ENCODE peak calls at places on chromosomes 5 and 9, in nine cellular contexts. A, O, D, Y, E, H, U, J and S are unnamed samples.

GRCh38 chr9:3151672-3152576 is 308.0 kb upstream of the PUM3 start:
- DNase-seq in O (no peak), U (no peak), A (no peak), Y (no peak), J (no peak), D (no peak), H (no peak), E (no peak), S (no peak)

GRCh38 chr5:97838214-97838613 is 655.2 kb upstream of the RIOK2 start:
- DNase-seq in H (peak), J (peak), D (peak), O (no peak), Y (no peak), E (no peak), U (peak), A (peak), S (peak)

GRCh38 chr5:57858905-57859304 is 376.3 kb upstream of the ACTBL2 start:
- DNase-seq in D (no peak), A (no peak), J (peak), E (no peak), Y (no peak), H (no peak), O (no peak), U (peak), S (no peak)

GRCh38 chr9:70367305-70367930 is 47.0 kb downstream of the KLF9 start:
- DNase-seq in O (no peak), H (no peak), A (no peak), Y (no peak), J (no peak), U (no peak), D (no peak), E (no peak), S (no peak)

GRCh38 chr5:172439785-172440480 is 14.4 kb downstream of the SH3PXD2B start:
- DNase-seq in Y (peak), U (no peak), E (no peak), O (no peak), A (no peak), H (no peak), J (no peak), D (no peak), S (peak)

GRCh38 chr9:93673844-93674334 is 97.5 kb downstream of the PHF2 start:
- DNase-seq in A (no peak), O (no peak), E (no peak), H (no peak), U (no peak), Y (no peak), D (no peak), J (no peak), S (no peak)

GRCh38 chr5:154541553-154541952 is 63.5 kb upstream of the HAND1 start:
- DNase-seq in J (no peak), O (no peak), H (peak), U (no peak), A (no peak), D (no peak), E (no peak), Y (no peak), S (no peak)

GRCh38 chr5:180212363-180213255 is 3.6 kb upstream of the RASGEF1C start:
- DNase-seq in U (peak), D (no peak), A (no peak), E (no peak), H (no peak), O (no peak), Y (no peak), J (peak), S (peak)

GRCh38 chr5:124457901-124458300 is 288.5 kb downstream of the ZNF608 start:
- DNase-seq in J (no peak), A (no peak), O (no peak), D (no peak), Y (no peak), E (no peak), U (no peak), H (no peak), S (no peak)

GRCh38 chr5:159805021-159805420 is 111.3 kb upstream of the ADRA1B start:
- DNase-seq in E (no peak), A (peak), Y (peak), D (no peak), O (no peak), J (peak), U (no peak), H (no peak), S (peak)

GRCh38 chr5:100852988-100853449 is 50.1 kb downstream of the ST8SIA4 start:
- DNase-seq in Y (no peak), J (no peak), O (no peak), D (no peak), H (no peak), E (no peak), A (no peak), U (no peak), S (no peak)

GRCh38 chr5:181028032-181028819 is 11.8 kb upstream of the BTNL9 start:
- DNase-seq in H (peak), A (no peak), O (no peak), J (no peak), D (no peak), Y (no peak), U (no peak), E (no peak), S (no peak)

GRCh38 chr5:72555871-72556270 is 48.7 kb upstream of the ZNF366 start:
- DNase-seq in A (peak), D (no peak), J (peak), O (no peak), H (no peak), U (no peak), E (no peak), Y (no peak), S (peak)

GRCh38 chr9:106878943-106879916 is 16.3 kb downstream of the ZNF462 start:
- DNase-seq in A (peak), E (no peak), U (peak), O (no peak), J (peak), H (peak), Y (peak), D (peak), S (peak)

GRCh38 chr5:31854625-31855526 is 215.9 kb downstream of the PDZD2 start:
- DNase-seq in U (no peak), D (no peak), J (peak), E (peak), O (no peak), Y (peak), H (peak), A (peak), S (no peak)

GRCh38 chr5:165185726-165186125 is 1680.3 kb downstream of the MAT2B start:
- DNase-seq in J (no peak), A (no peak), D (no peak), U (no peak), Y (no peak), E (no peak), H (no peak), O (no peak), S (no peak)

GRCh38 chr5:160439205-160439600 is 17.5 kb downstream of the PTTG1 start:
- DNase-seq in U (peak), A (peak), Y (peak), D (no peak), H (peak), J (peak), O (peak), E (peak), S (peak)

GRCh38 chr9:7228786-7229185 is 471.0 kb downstream of the KDM4C start:
- DNase-seq in H (no peak), U (no peak), E (no peak), D (no peak), O (no peak), Y (no peak), A (no peak), J (no peak), S (no peak)

GRCh38 chr5:65355301-65355700 is 126.4 kb downstream of the ADAMTS6 start:
- DNase-seq in U (peak), O (no peak), E (no peak), J (no peak), Y (no peak), H (no peak), D (no peak), A (no peak), S (peak)

GRCh38 chr9:79660615-79661014 is 88.8 kb downstream of the TLE4 start:
- DNase-seq in U (no peak), O (no peak), J (no peak), H (no peak), D (no peak), Y (no peak), E (no peak), A (no peak), S (no peak)

GRCh38 chr5:173328896-173329369 is 719 bp upstream of the STC2 start:
- DNase-seq in D (no peak), J (peak), H (peak), A (peak), E (no peak), U (peak), Y (no peak), O (no peak), S (peak)

GRCh38 chr5:172321593-172321992 is 38.0 kb upstream of the UBTD2 start:
- DNase-seq in U (no peak), J (no peak), A (no peak), O (no peak), H (no peak), Y (no peak), E (no peak), D (no peak), S (no peak)

GRCh38 chr9:109771084-109771483 is 8.9 kb upstream of the PALM2AKAP2 start:
- DNase-seq in D (peak), O (no peak), E (no peak), H (no peak), U (peak), J (peak), Y (no peak), A (peak), S (peak)

GRCh38 chr5:56112526-56113121 is 117.9 kb upstream of the IL6ST start:
- DNase-seq in D (no peak), E (no peak), H (peak), J (peak), Y (no peak), A (no peak), U (peak), O (no peak), S (peak)

GRCh38 chr9:17121264-17121663 is 13.6 kb upstream of the CNTLN start:
- DNase-seq in H (no peak), Y (no peak), U (no peak), E (no peak), A (no peak), D (no peak), O (no peak), J (no peak), S (no peak)

GRCh38 chr5:80411589-80412219 is 3.8 kb downstream of the ZFYVE16 start:
- DNase-seq in J (no peak), D (no peak), A (peak), Y (no peak), U (peak), H (no peak), O (no peak), E (no peak), S (peak)

GRCh38 chr5:66134407-66134843 is 9.7 kb upstream of the SREK1 start:
- DNase-seq in H (no peak), Y (no peak), J (peak), E (no peak), D (no peak), O (no peak), A (no peak), U (peak), S (no peak)

GRCh38 chr5:143860211-143860610 is 48.2 kb downstream of the HMHB1 start:
- DNase-seq in E (no peak), H (no peak), J (no peak), U (no peak), D (no peak), Y (no peak), O (no peak), A (no peak), S (no peak)

GRCh38 chr5:10975915-10976314 is 214.9 kb upstream of the DAP start:
- DNase-seq in H (no peak), U (no peak), A (no peak), D (no peak), O (no peak), J (no peak), E (no peak), Y (no peak), S (no peak)

GRCh38 chr9:29044959-29045358 is 1471.7 kb upstream of the C9orf72 start:
- DNase-seq in D (no peak), H (peak), U (no peak), O (no peak), Y (no peak), A (peak), J (peak), E (no peak), S (peak)

GRCh38 chr9:130837644-130838043 is 2.6 kb downstream of the ABL1 start:
- DNase-seq in H (no peak), E (no peak), O (no peak), A (no peak), J (no peak), Y (no peak), D (no peak), U (no peak), S (no peak)
- H3K4me3 ChIP-seq in H (peak), E (no peak), O (no peak), A (peak), J (peak), Y (peak), D (peak), U (peak), S (peak)

GRCh38 chr5:147780924-147781530 is 1.5 kb downstream of the JAKMIP2 start:
- DNase-seq in O (no peak), Y (no peak), U (no peak), H (no peak), J (no peak), E (no peak), D (no peak), A (no peak), S (no peak)
- H3K4me3 ChIP-seq in O (no peak), Y (no peak), U (no peak), H (no peak), J (no peak), E (no peak), D (no peak), A (no peak), S (no peak)

GRCh38 chr9:136796238-136796774 is at the start of gene CCDC183:
- DNase-seq in J (no peak), O (no peak), A (no peak), U (no peak), Y (no peak), D (no peak), E (no peak), H (no peak), S (no peak)
- H3K4me3 ChIP-seq in J (no peak), O (no peak), A (no peak), U (no peak), Y (no peak), D (no peak), E (no peak), H (no peak), S (no peak)

GRCh38 chr5:157189223-157189622 is 8.6 kb downstream of the ITK start:
- DNase-seq in H (no peak), D (no peak), A (no peak), E (no peak), U (no peak), J (no peak), Y (no peak), O (no peak), S (no peak)

GRCh38 chr5:157187046-157187754 is 6.6 kb downstream of the ITK start:
- DNase-seq in H (no peak), Y (no peak), O (no peak), U (no peak), J (no peak), D (no peak), E (no peak), A (no peak), S (no peak)

GRCh38 chr5:157184117-157184516 is 3.5 kb downstream of the ITK start:
- DNase-seq in O (no peak), H (no peak), E (no peak), U (no peak), D (no peak), J (no peak), A (no peak), Y (no peak), S (no peak)

GRCh38 chr5:157186309-157187045 is 5.8 kb downstream of the ITK start:
- DNase-seq in U (no peak), A (no peak), E (no peak), Y (no peak), D (no peak), O (no peak), H (no peak), J (no peak), S (no peak)

GRCh38 chr5:157188270-157188669 is 7.6 kb downstream of the ITK start:
- DNase-seq in A (no peak), D (no peak), H (no peak), U (no peak), Y (no peak), J (no peak), E (no peak), O (no peak), S (no peak)
- H3K4me3 ChIP-seq in A (no peak), D (no peak), H (no peak), U (no peak), Y (no peak), J (no peak), E (peak), O (peak), S (no peak)